ENCODE peak calls at places on chromosomes 16 and 17, in eight cellular contexts. S, W, H, X, G, Q, Y and F are unnamed samples.

GRCh38 chr17:80259642-80260535 is 763 bp upstream of the RNF213 start:
- DNase-seq in Q (peak), Y (peak), X (peak), H (peak), W (peak), G (peak), S (peak), F (peak)

GRCh38 chr17:82051776-82052637 is at the start of the genes GPS1 and RFNG:
- DNase-seq in X (peak), H (peak), W (peak), Y (peak), G (peak), S (peak), Q (peak), F (peak)

GRCh38 chr17:75460295-75460694 is 3.9 kb downstream of the TMEM94 start:
- DNase-seq in W (no peak), G (no peak), S (no peak), X (no peak), Y (no peak), H (no peak), Q (no peak), F (no peak)

GRCh38 chr17:16872836-16873653 is 98.9 kb downstream of the TNFRSF13B start:
- DNase-seq in X (peak), H (no peak), Q (no peak), W (peak), Y (peak), G (peak), S (no peak), F (peak)

GRCh38 chr16:19180741-19181140 is 12.7 kb downstream of the SYT17 start:
- DNase-seq in H (no peak), W (no peak), G (no peak), X (no peak), Y (no peak), Q (no peak), S (no peak), F (no peak)

GRCh38 chr17:19958023-19958422 is 19.6 kb downstream of the AKAP10 start:
- DNase-seq in S (peak), X (no peak), Y (no peak), W (no peak), G (peak), Q (peak), H (no peak), F (peak)

GRCh38 chr17:8474826-8475225 is 39.1 kb downstream of the NDEL1 start:
- DNase-seq in X (no peak), Q (no peak), H (no peak), G (no peak), Y (no peak), S (no peak), W (no peak), F (no peak)

GRCh38 chr16:86171329-86171728 is 272.4 kb downstream of the IRF8 start:
- DNase-seq in H (no peak), Y (no peak), G (no peak), W (no peak), Q (peak), S (no peak), X (no peak), F (no peak)

GRCh38 chr17:62780273-62780672 is 27.8 kb downstream of the MARCHF10 start:
- DNase-seq in Y (no peak), Q (no peak), S (no peak), G (no peak), X (no peak), W (no peak), H (no peak), F (no peak)

GRCh38 chr17:74055508-74056160 is 147.8 kb upstream of the RPL38 start:
- DNase-seq in G (no peak), Y (no peak), W (no peak), Q (no peak), H (no peak), S (no peak), X (no peak), F (no peak)

GRCh38 chr17:4900231-4901107 is 1.1 kb downstream of the C17orf107 start:
- DNase-seq in S (no peak), X (no peak), Y (peak), G (no peak), W (no peak), Q (peak), H (no peak), F (no peak)

GRCh38 chr17:74464730-74465377 is 1.6 kb upstream of the CD300A start:
- DNase-seq in X (no peak), H (no peak), Y (no peak), G (peak), Q (no peak), S (no peak), W (no peak), F (no peak)

GRCh38 chr17:6780886-6781285 is 4.9 kb downstream of the FBXO39 start:
- DNase-seq in S (no peak), X (peak), G (no peak), Q (no peak), H (no peak), W (no peak), Y (no peak), F (no peak)

GRCh38 chr16:86566966-86567700 is 504 bp downstream of the FOXC2 start:
- DNase-seq in X (no peak), S (peak), W (no peak), G (peak), Q (peak), H (peak), Y (no peak), F (no peak)

GRCh38 chr17:42676424-42677011 is at the start of gene PLEKHH3:
- DNase-seq in H (no peak), X (peak), W (no peak), G (peak), Q (peak), S (no peak), Y (no peak), F (no peak)

GRCh38 chr17:74529243-74529642 is 2.0 kb downstream of the CD300LB start:
- DNase-seq in W (no peak), X (no peak), Y (no peak), Q (no peak), S (no peak), G (no peak), H (no peak), F (no peak)

GRCh38 chr17:78979780-78980623 is at the start of gene LGALS3BP:
- DNase-seq in X (peak), Q (peak), H (peak), Y (peak), G (peak), W (no peak), S (no peak), F (peak)

GRCh38 chr17:63516910-63517824 is 6.0 kb upstream of the KCNH6 start:
- DNase-seq in W (no peak), Q (peak), S (no peak), H (no peak), Y (no peak), G (peak), X (no peak), F (peak)

GRCh38 chr16:69031877-69032301 is 73.6 kb upstream of the HAS3 start:
- DNase-seq in S (no peak), W (no peak), Y (no peak), H (no peak), G (peak), Q (no peak), X (no peak), F (no peak)

GRCh38 chr16:65531475-65531874 is 409.6 kb upstream of the CDH11 start:
- DNase-seq in G (no peak), X (no peak), S (no peak), H (no peak), Y (no peak), Q (no peak), W (no peak), F (no peak)

GRCh38 chr17:16286009-16286946 is 67.0 kb downstream of the CENPV start:
- DNase-seq in X (peak), G (peak), S (peak), Y (peak), H (peak), W (peak), Q (peak), F (peak)

GRCh38 chr16:81996664-81997529 is 14.4 kb downstream of the SDR42E1 start:
- DNase-seq in S (peak), X (no peak), W (peak), Q (peak), G (peak), Y (no peak), H (no peak), F (peak)

GRCh38 chr16:2043296-2043979 is 4.2 kb downstream of the NTHL1 start:
- DNase-seq in Q (no peak), Y (no peak), W (no peak), S (no peak), X (no peak), H (no peak), G (peak), F (no peak)

GRCh38 chr16:11797957-11798299 is 870 bp upstream of the ZC3H7A start:
- DNase-seq in Y (no peak), W (no peak), X (peak), G (no peak), Q (no peak), H (no peak), S (peak), F (peak)

GRCh38 chr16:66590322-66590721 is 11.1 kb downstream of the CMTM2 start:
- DNase-seq in Q (no peak), X (peak), S (no peak), W (no peak), H (no peak), G (no peak), Y (no peak), F (no peak)

GRCh38 chr16:16071631-16072244 is 122.3 kb downstream of the ABCC1 start:
- DNase-seq in Q (peak), W (no peak), H (no peak), S (no peak), X (no peak), G (no peak), Y (no peak), F (no peak)

GRCh38 chr17:6249747-6250146 is 179.6 kb downstream of the WSCD1 start:
- DNase-seq in W (no peak), G (no peak), H (no peak), S (no peak), Y (no peak), Q (no peak), X (no peak), F (no peak)

GRCh38 chr17:66275651-66276050 is 26.8 kb upstream of the PRKCA start:
- DNase-seq in Q (peak), W (no peak), X (no peak), H (no peak), Y (no peak), G (peak), S (peak), F (peak)

GRCh38 chr17:3551189-3551588 is 6.4 kb downstream of the TRPV3 start:
- DNase-seq in Q (no peak), W (no peak), H (no peak), X (no peak), S (no peak), Y (no peak), G (no peak), F (no peak)

GRCh38 chr17:35894206-35894605 is 14.0 kb upstream of the CCL5 start:
- DNase-seq in Q (no peak), X (no peak), S (no peak), Y (no peak), H (no peak), W (no peak), G (no peak), F (no peak)

GRCh38 chr17:4068918-4069317 is 73.9 kb downstream of the ZZEF1 start:
- DNase-seq in G (no peak), Y (no peak), S (no peak), Q (no peak), W (no peak), H (no peak), X (no peak), F (no peak)

GRCh38 chr17:45722161-45722560 is 62.0 kb upstream of the CRHR1 start:
- DNase-seq in W (peak), G (no peak), Q (peak), X (no peak), Y (no peak), S (no peak), H (no peak), F (no peak)

DNA sequence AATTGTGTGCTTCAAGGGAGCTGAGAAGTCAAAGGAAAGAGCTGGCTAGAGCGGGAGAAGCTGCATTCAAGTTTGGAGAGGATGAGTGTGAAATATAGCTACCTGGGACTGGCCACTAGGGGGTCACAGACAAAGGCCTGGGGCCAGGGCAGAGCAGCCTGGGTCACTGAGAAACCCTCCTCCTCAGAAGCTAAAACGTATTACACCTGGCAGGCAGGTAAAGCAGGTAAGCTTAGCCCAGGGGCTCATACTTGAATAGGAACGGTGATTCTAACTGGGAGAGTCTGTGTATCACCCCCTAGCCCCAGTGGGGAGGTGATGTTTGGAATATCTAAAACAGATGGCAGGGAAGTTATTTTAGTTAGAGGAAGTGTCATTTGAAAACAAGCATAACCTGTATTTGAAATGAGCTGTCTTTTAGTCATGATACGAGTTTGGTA is 6.8 kb downstream of the KRT37 start:
- DNase-seq in W (peak), S (no peak), H (no peak), Q (no peak), X (no peak), Y (no peak), G (peak), F (peak)
- TF ChIP-seq CTCF in W (peak), S (peak), H (peak), Q (peak), X (peak), Y (no peak), G (peak), F (no peak)

GRCh38 chr16:46711106-46711769 is 21.8 kb downstream of the ORC6 start:
- DNase-seq in W (no peak), S (no peak), G (no peak), H (peak), X (no peak), Y (no peak), Q (no peak), F (no peak)
- H3K27ac ChIP-seq in W (no peak), S (no peak), G (no peak), H (peak), X (no peak), Y (no peak), Q (no peak), F (no peak)

DNA sequence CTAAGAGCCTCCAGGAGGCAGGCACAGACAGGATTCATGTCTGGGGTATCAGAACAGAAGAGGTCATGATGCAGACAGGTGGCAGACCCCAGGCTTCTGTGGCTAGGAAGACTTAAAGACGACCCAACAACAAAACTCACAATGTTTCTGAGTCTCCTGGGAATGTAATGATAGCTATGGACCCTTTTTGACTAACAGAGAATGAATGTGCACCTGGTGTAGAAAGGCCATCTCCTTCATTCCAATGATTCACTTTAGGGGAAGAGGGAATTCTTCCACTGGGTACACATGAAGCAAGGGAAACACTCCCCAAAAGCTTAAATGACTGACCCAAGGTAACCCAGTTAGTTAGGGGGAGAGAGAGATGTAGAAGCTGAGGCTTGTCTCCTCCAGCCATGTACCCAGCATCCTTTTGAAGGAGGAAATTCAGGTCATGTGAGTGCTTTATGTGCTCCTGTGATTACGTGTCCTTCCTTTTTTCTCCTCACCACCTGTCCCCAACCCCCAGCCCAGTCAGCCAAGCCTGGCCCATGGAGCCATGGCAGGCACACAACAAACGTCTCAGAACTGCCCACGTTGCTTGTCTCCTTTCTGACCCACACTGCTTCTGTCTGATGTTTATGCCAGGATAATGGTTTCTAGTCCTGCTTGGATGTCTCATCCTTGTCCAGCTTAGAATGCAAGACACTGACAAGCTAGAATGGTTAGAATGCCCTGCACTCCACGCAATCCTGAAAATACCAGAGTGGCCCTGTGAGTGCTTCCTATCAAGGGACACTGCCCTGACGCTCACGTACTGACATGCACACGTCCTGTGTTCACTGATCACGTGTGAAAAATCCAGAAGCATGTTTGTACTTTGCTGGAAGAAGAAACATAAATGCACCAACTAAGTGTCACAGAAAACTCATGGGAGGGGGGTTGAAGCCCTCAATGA is 156.4 kb downstream of the ZFHX3 start:
- DNase-seq in S (no peak), H (no peak), Y (no peak), G (no peak), X (no peak), Q (no peak), W (no peak), F (no peak)
- TF ChIP-seq CTCF in S (no peak), H (no peak), Y (no peak), G (no peak), X (no peak), Q (no peak), W (no peak), F (no peak)

DNA sequence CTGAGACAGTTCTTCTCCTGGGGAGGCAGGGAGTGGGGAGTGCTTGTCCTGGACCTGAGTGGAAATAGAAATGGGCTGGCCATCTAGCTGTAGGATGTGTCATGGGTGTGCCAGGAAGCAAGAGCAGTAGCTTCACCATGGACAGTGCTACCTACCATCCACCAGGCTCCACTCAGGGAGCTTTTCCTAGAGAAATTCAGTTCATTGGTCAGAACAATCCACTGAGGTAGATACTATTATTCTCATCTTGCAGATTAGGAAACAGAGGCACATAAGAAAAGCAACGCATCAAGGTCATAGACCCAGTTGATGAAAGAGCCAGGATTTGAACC is 372.0 kb downstream of the SLC39A11 start:
- DNase-seq in W (no peak), Y (no peak), X (no peak), Q (no peak), H (no peak), S (no peak), G (no peak), F (no peak)
- H3K27ac ChIP-seq in W (no peak), Y (no peak), X (peak), Q (no peak), H (no peak), S (no peak), G (no peak), F (no peak)